ENCODE peak calls at places on chromosomes 2 and 18, in five cellular contexts. N is activated CD8-positive, alpha-beta memory T cell treated with anti-CD3 and anti-CD28 coated beads, Interleukin-2, amount 50 U/mL, for 48 hours; J is GM04504; T is NCI-H1105 treated with DMSO at 0.1 percent for 48 hours; L is activated T-cell treated with anti-CD3 and anti-CD28 coated beads, Interleukin-2, amount 50 U/mL, for 72 hours. H is an unnamed sample.

GRCh38 chr2:135744761-135745314 is 3.2 kb downstream of the UBXN4 start:
- DNase-seq in N (no peak), J (peak), T (no peak), L (peak), H (no peak)

GRCh38 chr2:109558076-109558882 is 55.5 kb downstream of the SEPTIN10 start:
- DNase-seq in N (no peak), J (peak), T (no peak), L (no peak), H (no peak)

GRCh38 chr18:7750966-7751365 is 183.8 kb downstream of the PTPRM start:
- DNase-seq in N (no peak), J (no peak), T (no peak), L (no peak), H (no peak)

GRCh38 chr2:218952160-218952559 is 7.3 kb upstream of the CDK5R2 start:
- DNase-seq in N (no peak), J (no peak), T (no peak), L (no peak), H (no peak)

GRCh38 chr18:69839989-69840388 is 107.7 kb downstream of the CD226 start:
- DNase-seq in N (no peak), J (no peak), T (no peak), L (no peak), H (no peak)

GRCh38 chr2:159202568-159203071 is 83.9 kb downstream of the WDSUB1 start:
- DNase-seq in N (no peak), J (peak), T (no peak), L (no peak), H (peak)

GRCh38 chr18:28267878-28268625 is 91.1 kb upstream of the CDH2 start:
- DNase-seq in N (no peak), J (peak), T (no peak), L (no peak), H (no peak)

GRCh38 chr18:37408676-37409305 is 156.8 kb downstream of the CELF4 start:
- DNase-seq in N (no peak), J (no peak), T (no peak), L (no peak), H (no peak)

GRCh38 chr18:48563027-48563426 is 24.2 kb downstream of the CTIF start:
- DNase-seq in N (no peak), J (peak), T (no peak), L (no peak), H (peak)

GRCh38 chr2:110106642-110107041 is 9.0 kb downstream of the MALL start:
- DNase-seq in N (no peak), J (no peak), T (no peak), L (no peak), H (no peak)

GRCh38 chr2:237207641-237208040 is 122.0 kb downstream of the COPS8 start:
- DNase-seq in N (no peak), J (peak), T (no peak), L (no peak), H (no peak)

GRCh38 chr2:113233593-113234550 is 44.8 kb downstream of the PAX8 start:
- DNase-seq in N (no peak), J (no peak), T (no peak), L (no peak), H (no peak)

GRCh38 chr2:220120004-220120403 is 492.6 kb downstream of the SLC4A3 start:
- DNase-seq in N (no peak), J (no peak), T (no peak), L (no peak), H (no peak)

GRCh38 chr18:51561821-51562220 is 364.3 kb upstream of the MEX3C start:
- DNase-seq in N (no peak), J (no peak), T (no peak), L (no peak), H (no peak)

GRCh38 chr2:186437719-186438118 is 48.3 kb upstream of the ZC3H15 start:
- DNase-seq in N (no peak), J (no peak), T (no peak), L (no peak), H (no peak)

GRCh38 chr2:218605438-218605837 is 2.3 kb upstream of the PLCD4 start:
- DNase-seq in N (no peak), J (peak), T (peak), L (no peak), H (no peak)

H was measured in amniotic stem cell.